ENCODE peak calls at places on chromosomes 5 and 9, in six cellular contexts. H is psoas muscle, E is coronary artery, S is aorta, K is iPS DF 6.9, L is Peyer's patch. D is an unnamed sample.

GRCh38 chr9:80699551-80699998 is 989.8 kb downstream of the TLE1 start:
- DNase-seq in H (no peak), E (no peak), S (no peak), L (no peak), K (no peak), D (no peak)

GRCh38 chr9:2307480-2307879 is 292.3 kb downstream of the SMARCA2 start:
- DNase-seq in S (no peak), E (no peak), L (no peak), H (no peak), K (no peak), D (no peak)

GRCh38 chr5:126865299-126865698 is 88.4 kb downstream of the LMNB1 start:
- DNase-seq in K (no peak), E (no peak), L (no peak), S (no peak), H (no peak), D (no peak)

GRCh38 chr5:169350016-169350415 is 49.1 kb upstream of the SLIT3 start:
- DNase-seq in S (no peak), K (no peak), E (no peak), H (no peak), L (no peak), D (no peak)

GRCh38 chr5:151449836-151450235 is 2.4 kb downstream of the SLC36A1 start:
- DNase-seq in E (no peak), H (no peak), K (no peak), S (no peak), L (no peak), D (no peak)

GRCh38 chr9:134058716-134059115 is 9.1 kb downstream of the BRD3 start:
- DNase-seq in H (peak), E (no peak), L (no peak), S (peak), K (no peak), D (no peak)

GRCh38 chr5:94480511-94480910 is 137.9 kb downstream of the KIAA0825 start:
- DNase-seq in S (no peak), E (no peak), L (no peak), H (no peak), K (no peak), D (no peak)

GRCh38 chr5:103589416-103590175 is 27.0 kb upstream of the NUDT12 start:
- DNase-seq in K (no peak), E (no peak), S (no peak), H (no peak), L (no peak), D (no peak)

GRCh38 chr5:142644127-142644526 is 41.8 kb downstream of the FGF1 start:
- DNase-seq in H (no peak), E (no peak), S (no peak), L (no peak), K (no peak), D (no peak)

GRCh38 chr5:31638286-31638685 is 645 bp upstream of the PDZD2 start:
- DNase-seq in E (no peak), S (peak), K (no peak), H (peak), L (no peak), D (peak)

GRCh38 chr5:38556115-38556598 is 289 bp downstream of the LIFR start:
- DNase-seq in L (no peak), K (no peak), E (no peak), H (peak), S (no peak), D (peak)

GRCh38 chr5:114402206-114402605 is 40.3 kb downstream of the KCNN2 start:
- DNase-seq in K (no peak), S (no peak), E (no peak), H (no peak), L (no peak), D (no peak)

GRCh38 chr9:93422987-93423386 is 28.5 kb upstream of the FAM120A start:
- DNase-seq in K (no peak), H (no peak), S (no peak), L (no peak), E (no peak), D (no peak)

GRCh38 chr5:179747815-179748214 is 15.2 kb downstream of the MAML1 start:
- DNase-seq in K (no peak), H (no peak), L (no peak), E (no peak), S (no peak), D (no peak)

GRCh38 chr5:122442938-122443337 is 130.9 kb downstream of the SNCAIP start:
- DNase-seq in S (no peak), K (no peak), H (no peak), E (no peak), L (no peak), D (no peak)

GRCh38 chr5:135602882-135603721 is 24.3 kb upstream of the CXCL14 start:
- DNase-seq in L (no peak), H (peak), S (no peak), E (peak), K (no peak), D (no peak)

GRCh38 chr5:134138416-134139376 is 24.2 kb downstream of the TCF7 start:
- DNase-seq in S (no peak), H (peak), K (no peak), L (peak), E (peak), D (peak)

GRCh38 chr9:7169717-7170348 is 412.1 kb downstream of the KDM4C start:
- DNase-seq in L (no peak), S (no peak), H (no peak), K (no peak), E (no peak), D (no peak)

GRCh38 chr9:110370316-110370715 is 32.7 kb upstream of the TXNDC8 start:
- DNase-seq in E (no peak), L (no peak), K (no peak), H (no peak), S (no peak), D (no peak)

GRCh38 chr5:57895766-57896165 is 413.2 kb upstream of the ACTBL2 start:
- DNase-seq in K (no peak), H (no peak), S (no peak), E (no peak), L (no peak), D (no peak)

GRCh38 chr9:98706651-98707103 is 2.1 kb downstream of the GABBR2 start:
- DNase-seq in K (no peak), H (no peak), S (no peak), E (no peak), L (no peak), D (no peak)

GRCh38 chr5:118233601-118234000 is 754.7 kb downstream of the DTWD2 start:
- DNase-seq in L (no peak), K (no peak), E (no peak), H (no peak), S (no peak), D (no peak)

GRCh38 chr5:36150676-36151433 is 832 bp downstream of the LMBRD2 start:
- DNase-seq in K (no peak), H (peak), L (no peak), S (no peak), E (no peak), D (peak)

GRCh38 chr5:77683171-77683732 is 44.7 kb upstream of the OTP start:
- DNase-seq in L (no peak), E (no peak), H (no peak), K (no peak), S (no peak), D (no peak)

GRCh38 chr9:134433101-134433500 is 106.8 kb downstream of the RXRA start:
- DNase-seq in E (no peak), L (no peak), K (no peak), H (peak), S (peak), D (peak)

GRCh38 chr5:73826761-73827450 is 200.9 kb downstream of the ARHGEF28 start:
- DNase-seq in K (no peak), H (no peak), L (no peak), S (no peak), E (no peak), D (no peak)

GRCh38 chr5:140946578-140946977 is 19.7 kb upstream of the PCDHAC2 start:
- DNase-seq in E (no peak), K (no peak), L (no peak), H (no peak), S (no peak), D (no peak)

GRCh38 chr5:40733842-40734563 is 21.8 kb downstream of the TTC33 start:
- DNase-seq in L (no peak), K (no peak), S (no peak), H (no peak), E (no peak), D (no peak)

GRCh38 chr5:178688551-178688950 is 41.9 kb downstream of the ZNF354A start:
- DNase-seq in S (no peak), H (no peak), E (no peak), L (no peak), K (no peak), D (no peak)

GRCh38 chr5:154712518-154713437 is 42.4 kb upstream of the LARP1 start:
- DNase-seq in S (no peak), L (no peak), H (no peak), E (no peak), K (peak), D (no peak)

GRCh38 chr5:5179597-5179996 is 39.5 kb downstream of the ADAMTS16 start:
- DNase-seq in K (peak), L (no peak), H (no peak), S (no peak), E (no peak), D (no peak)

GRCh38 chr5:68070641-68071191 is 144.8 kb upstream of the PIK3R1 start:
- DNase-seq in H (no peak), K (no peak), S (no peak), L (no peak), E (no peak), D (no peak)

GRCh38 chr5:57937501-57937900 is 454.9 kb upstream of the ACTBL2 start:
- DNase-seq in E (no peak), K (no peak), L (no peak), S (no peak), H (no peak), D (no peak)

GRCh38 chr5:73483676-73484075 is 14.6 kb upstream of the BTF3 start:
- DNase-seq in H (no peak), S (no peak), E (no peak), K (no peak), L (no peak), D (no peak)

GRCh38 chr9:100619665-100620064 is 41.8 kb downstream of the CAVIN4 start:
- DNase-seq in H (no peak), L (no peak), E (no peak), K (no peak), S (no peak), D (no peak)

GRCh38 chr5:11311731-11312130 is 550.7 kb upstream of the DAP start:
- DNase-seq in S (no peak), H (no peak), K (no peak), E (no peak), L (no peak), D (no peak)
- H3K27ac ChIP-seq in S (no peak), H (no peak), K (no peak), E (no peak), L (no peak), D (no peak)

GRCh38 chr9:4555251-4555650 is 65.0 kb downstream of the SLC1A1 start:
- DNase-seq in K (no peak), S (no peak), H (no peak), L (no peak), E (no peak), D (no peak)
- H3K27ac ChIP-seq in K (no peak), S (no peak), H (no peak), L (no peak), E (no peak), D (no peak)

GRCh38 chr5:147484708-147485020 is 25.2 kb downstream of the DPYSL3 start:
- DNase-seq in H (no peak), L (no peak), K (no peak), S (no peak), E (no peak), D (no peak)
- H3K27ac ChIP-seq in H (peak), L (peak), K (no peak), S (peak), E (peak), D (no peak)

DNA sequence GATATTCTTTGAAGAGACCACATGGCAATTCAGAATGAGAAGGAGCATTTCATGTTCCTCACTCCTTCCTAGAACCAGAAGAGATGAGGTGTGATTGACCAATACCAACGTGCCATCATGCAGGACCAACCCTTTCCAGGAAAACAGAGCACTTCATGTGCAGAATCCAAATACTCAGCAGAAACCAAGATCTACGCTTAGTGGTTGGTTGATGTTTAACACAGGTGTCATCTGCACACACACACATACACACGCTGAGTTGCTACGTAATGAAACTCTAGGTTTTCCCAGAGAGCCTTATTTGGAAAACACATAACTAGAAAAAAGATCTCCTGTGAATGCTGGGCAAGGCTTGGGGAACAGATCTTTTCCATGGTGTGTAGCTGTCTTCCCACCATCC is 21.1 kb upstream of the ZNF622 start:
- DNase-seq in S (no peak), L (no peak), H (no peak), K (no peak), E (no peak), D (no peak)
- H3K27ac ChIP-seq in S (no peak), L (no peak), H (peak), K (no peak), E (no peak), D (no peak)

D was measured in dorsolateral prefrontal cortex.